ENCODE peak calls at places on chromosome 18, in seven cellular contexts. L, E, F, U, R, P and J are unnamed samples. For H3K4me1, the result is how much of the 10 kb centered on the place peaks cover.

GRCh38 chr18:45666006-45666405 is 50.7 kb downstream of the SLC14A2 start:
- DNase-seq in L (no peak), E (no peak), F (no peak), U (no peak), R (peak), P (no peak), J (no peak)

GRCh38 chr18:8734496-8734895 is 29.1 kb downstream of the MTCL1 start:
- DNase-seq in L (no peak), E (no peak), F (no peak), U (no peak), R (no peak), P (no peak), J (no peak)

GRCh38 chr18:32714571-32715148 is 58.2 kb downstream of the KLHL14 start:
- DNase-seq in L (peak), E (no peak), F (peak), U (peak), R (peak), P (no peak), J (no peak)

GRCh38 chr18:394997-395383 is 105.5 kb downstream of the COLEC12 start:
- DNase-seq in L (peak), E (no peak), F (no peak), U (no peak), R (no peak), P (no peak), J (peak)

GRCh38 chr18:42271656-42272355 is 316.8 kb downstream of the PIK3C3 start:
- DNase-seq in L (no peak), E (no peak), F (no peak), U (no peak), R (no peak), P (no peak), J (no peak)

GRCh38 chr18:67733094-67733493 is 216.6 kb upstream of the DSEL start:
- DNase-seq in L (no peak), E (no peak), F (no peak), U (no peak), R (no peak), P (no peak), J (no peak)

GRCh38 chr18:36377626-36378025 is 80.1 kb downstream of the FHOD3 start:
- DNase-seq in L (no peak), E (no peak), F (no peak), U (no peak), R (no peak), P (no peak), J (no peak)

GRCh38 chr18:37571266-37571665 is 5.7 kb upstream of the CELF4 start:
- DNase-seq in L (no peak), E (no peak), F (no peak), U (no peak), R (peak), P (no peak), J (no peak)

GRCh38 chr18:64615047-64615446 is 466.2 kb upstream of the LINC00305 start:
- DNase-seq in L (no peak), E (no peak), F (no peak), U (no peak), R (no peak), P (no peak), J (no peak)

GRCh38 chr18:75455249-75456183 is 28.0 kb upstream of the SMIM21 start:
- DNase-seq in L (peak), E (peak), F (no peak), U (no peak), R (peak), P (no peak), J (peak)

GRCh38 chr18:24763765-24764548 is 303.5 kb downstream of the HRH4 start:
- DNase-seq in L (peak), E (peak), F (peak), U (no peak), R (no peak), P (no peak), J (peak)

GRCh38 chr18:76376225-76376624 is 118.8 kb downstream of the ZNF516 start:
- DNase-seq in L (no peak), E (no peak), F (no peak), U (no peak), R (no peak), P (no peak), J (no peak)

GRCh38 chr18:3048121-3048520 is 35.2 kb upstream of the LPIN2 start:
- DNase-seq in L (no peak), E (no peak), F (no peak), U (no peak), R (no peak), P (no peak), J (no peak)

GRCh38 chr18:3046216-3046808 is 33.4 kb upstream of the LPIN2 start:
- DNase-seq in L (no peak), E (no peak), F (no peak), U (no peak), R (no peak), P (no peak), J (no peak)

GRCh38 chr18:3041857-3042256 is 28.9 kb upstream of the LPIN2 start:
- DNase-seq in L (no peak), E (no peak), F (no peak), U (no peak), R (no peak), P (no peak), J (no peak)

GRCh38 chr18:3042337-3042736 is 29.4 kb upstream of the LPIN2 start:
- DNase-seq in L (no peak), E (no peak), F (no peak), U (no peak), R (peak), P (no peak), J (no peak)

DNA sequence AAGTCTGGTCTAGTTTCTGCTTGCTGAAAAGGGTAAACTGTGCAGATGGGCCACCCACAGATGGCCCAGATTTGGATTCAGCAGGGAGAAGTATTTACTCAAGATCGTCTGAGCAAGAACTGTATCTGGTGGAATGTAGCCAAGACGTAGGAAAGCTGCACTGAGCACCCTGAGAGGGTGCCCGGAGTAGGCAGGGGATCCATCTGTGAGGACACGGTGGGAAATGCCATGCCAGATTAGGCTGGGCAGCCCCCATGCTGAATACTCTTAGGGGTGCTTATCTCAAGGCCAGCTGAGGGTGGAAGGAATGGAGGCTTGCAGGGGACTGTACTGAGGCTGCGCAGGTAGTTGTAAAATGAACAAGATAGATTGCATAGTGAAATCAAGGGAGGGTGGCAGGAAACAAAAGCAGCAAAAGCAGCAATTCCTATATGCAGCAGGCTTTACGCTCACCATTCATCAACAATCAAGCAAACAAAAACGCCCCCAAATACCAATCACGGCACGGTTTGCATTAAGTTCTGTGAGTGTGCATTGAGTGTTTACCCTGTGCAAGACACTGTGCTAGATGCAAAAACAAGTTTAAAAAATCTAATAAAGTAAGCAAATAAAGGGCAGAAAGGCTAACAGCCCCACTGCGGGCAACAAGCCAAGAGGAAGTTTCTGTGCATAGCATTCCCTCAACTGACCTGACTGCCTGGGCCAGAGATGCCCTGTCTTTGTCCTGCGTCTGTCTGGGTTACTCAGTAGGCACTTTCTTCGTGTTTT is 32.2 kb upstream of the LPIN2 start:
- DNase-seq in L (peak), E (peak), F (peak), U (no peak), R (peak), P (peak), J (peak)
- H3K4me3 ChIP-seq in L (no peak), E (no peak), F (no peak), U (no peak), R (no peak), P (no peak), J (no peak)

GRCh38 chr18:51039138-51040112 is 9.4 kb downstream of the SMAD4 start:
- DNase-seq in L (peak), E (no peak), F (no peak), U (no peak), R (peak), P (no peak), J (no peak)
- H3K4me1 ChIP-seq in L (half or more), E (half or more), F (half or more), U (under half), R (under half), P (half or more), J (under half)

GRCh38 chr18:70366174-70366573 is 77.3 kb downstream of the SOCS6 start:
- DNase-seq in L (no peak), E (no peak), F (no peak), U (no peak), R (peak), P (no peak), J (no peak)
- H3K27ac ChIP-seq in L (no peak), E (no peak), F (no peak), U (peak), R (peak), P (no peak), J (no peak)

GRCh38 chr18:49726564-49726963 is 86.8 kb downstream of the ACAA2 start:
- DNase-seq in L (no peak), E (no peak), F (no peak), U (no peak), R (no peak), P (no peak), J (no peak)
- H3K4me3 ChIP-seq in L (no peak), E (no peak), F (no peak), U (no peak), R (no peak), P (no peak), J (no peak)